ENCODE peak calls at places on chromosomes 11 and 22, in ten cellular contexts. G is stimulated activated CD4-positive, alpha-beta T cell treated with anti-CD3 and anti-CD28 coated beads, TNF-alpha, amount 100 ng/mL, for 24 hours; D is activated naive CD4-positive, alpha-beta T cell treated with anti-CD3 and anti-CD28 coated beads, Interleukin-2, amount 50 U/mL, for 16 hours; I is KBM-7; A is activated CD4-positive, alpha-beta T cell treated with anti-CD3 and anti-CD28 coated beads for 36 hours; B is SK-N-SH; H is T-helper 2 cell; V is immature natural killer cell; J is NT2/D1; L is activated CD4-positive, CD25-positive, alpha-beta regulatory T cell treated with anti-CD3 and anti-CD28 coated beads, Interleukin-2, amount 50 U/mL, for 72 hours. F is an unnamed sample.

GRCh38 chr11:44334356-44335004 is 24.5 kb upstream of the ALX4 start:
- DNase-seq in G (no peak), D (no peak), I (no peak), A (no peak), B (no peak), H (no peak), V (no peak), J (no peak), L (no peak), F (no peak)

GRCh38 chr11:103364687-103365086 is 255.5 kb downstream of the DYNC2H1 start:
- DNase-seq in G (no peak), D (no peak), I (no peak), A (no peak), B (no peak), H (no peak), V (no peak), J (no peak), L (no peak), F (no peak)

GRCh38 chr11:42542336-42542735 is 769.5 kb upstream of the API5 start:
- DNase-seq in G (no peak), D (no peak), I (no peak), A (no peak), B (no peak), H (no peak), V (no peak), J (no peak), L (no peak), F (no peak)

GRCh38 chr22:36287881-36288515 is 35.1 kb downstream of the APOL1 start:
- DNase-seq in G (no peak), D (no peak), I (no peak), A (no peak), B (no peak), H (no peak), V (no peak), J (no peak), L (no peak), F (no peak)

GRCh38 chr11:122633219-122633829 is 22.2 kb upstream of the UBASH3B start:
- DNase-seq in G (no peak), D (no peak), I (peak), A (peak), B (peak), H (no peak), V (peak), J (peak), L (no peak), F (peak)

GRCh38 chr11:100861221-100861620 is 174.1 kb downstream of the ARHGAP42 start:
- DNase-seq in G (no peak), D (no peak), I (no peak), A (no peak), B (no peak), H (no peak), V (no peak), J (no peak), L (no peak), F (no peak)

GRCh38 chr22:19175602-19176174 is 2.8 kb downstream of the SLC25A1 start:
- DNase-seq in G (no peak), D (no peak), I (no peak), A (no peak), B (no peak), H (no peak), V (no peak), J (no peak), L (no peak), F (no peak)

GRCh38 chr11:117282956-117283355 is 8.2 kb upstream of the BACE1-AS start:
- DNase-seq in G (no peak), D (no peak), I (no peak), A (no peak), B (no peak), H (no peak), V (no peak), J (no peak), L (no peak), F (no peak)

GRCh38 chr22:28435960-28436359 is 243.7 kb downstream of the TTC28 start:
- DNase-seq in G (no peak), D (no peak), I (no peak), A (no peak), B (no peak), H (no peak), V (no peak), J (no peak), L (no peak), F (peak)

GRCh38 chr22:49583341-49583740 is 244.3 kb downstream of the BRD1 start:
- DNase-seq in G (no peak), D (no peak), I (no peak), A (no peak), B (peak), H (no peak), V (no peak), J (no peak), L (no peak), F (no peak)